ENCODE peak calls at places on chromosomes 12 and 14, in five cellular contexts. One of them, this sample, is unnamed. For H3K9me3 and H3K4me1, the result is how much of the 10 kb centered on the place peaks cover.

GRCh38 chr14:75514673-75515630 is 7.3 kb upstream of the BATF start:
- DNase-seq in left lung: no peak
- DNase-seq in thoracic aorta: no peak
- DNase-seq in GM23248: peak
- DNase-seq in stomach: no peak
- DNase-seq in this sample: no peak

GRCh38 chr14:100081997-100082625 is 16.9 kb downstream of the EVL start:
- DNase-seq in left lung: no peak
- DNase-seq in thoracic aorta: no peak
- DNase-seq in GM23248: no peak
- DNase-seq in stomach: no peak
- DNase-seq in this sample: peak

GRCh38 chr12:120117961-120118709 is 1.6 kb upstream of the RAB35 start:
- DNase-seq in left lung: no peak
- DNase-seq in thoracic aorta: no peak
- DNase-seq in GM23248: peak
- DNase-seq in stomach: no peak
- DNase-seq in this sample: no peak

GRCh38 chr12:113231275-113232231 is 10.3 kb downstream of the TPCN1 start:
- DNase-seq in left lung: peak
- DNase-seq in thoracic aorta: no peak
- DNase-seq in GM23248: peak
- DNase-seq in stomach: peak
- DNase-seq in this sample: no peak

GRCh38 chr14:68471964-68472508 is 320.8 kb downstream of the ZFP36L1 start:
- DNase-seq in left lung: no peak
- DNase-seq in thoracic aorta: no peak
- DNase-seq in GM23248: no peak
- DNase-seq in stomach: no peak
- DNase-seq in this sample: no peak

GRCh38 chr14:81471062-81471461 is 62.6 kb downstream of the SEL1L start:
- DNase-seq in left lung: no peak
- DNase-seq in thoracic aorta: no peak
- DNase-seq in GM23248: no peak
- DNase-seq in stomach: no peak
- DNase-seq in this sample: no peak

GRCh38 chr12:114408415-114408814 is 2.5 kb upstream of the TBX5 start:
- DNase-seq in left lung: no peak
- DNase-seq in thoracic aorta: no peak
- DNase-seq in GM23248: peak
- DNase-seq in stomach: no peak
- DNase-seq in this sample: no peak

GRCh38 chr14:65070710-65071033 is 31.6 kb downstream of the MAX start:
- DNase-seq in left lung: no peak
- DNase-seq in thoracic aorta: no peak
- DNase-seq in GM23248: peak
- DNase-seq in stomach: peak
- DNase-seq in this sample: no peak

GRCh38 chr12:50017047-50017446 is 8.2 kb downstream of the RACGAP1 start:
- DNase-seq in left lung: peak
- DNase-seq in thoracic aorta: peak
- DNase-seq in GM23248: peak
- DNase-seq in stomach: peak
- DNase-seq in this sample: no peak

GRCh38 chr14:77043984-77044485 is 15.5 kb upstream of the IRF2BPL start:
- DNase-seq in left lung: no peak
- DNase-seq in thoracic aorta: no peak
- DNase-seq in GM23248: peak
- DNase-seq in stomach: no peak
- DNase-seq in this sample: no peak

GRCh38 chr12:93853698-93854478 is 176.7 kb downstream of the CRADD start:
- DNase-seq in left lung: no peak
- DNase-seq in thoracic aorta: no peak
- DNase-seq in GM23248: no peak
- DNase-seq in stomach: no peak
- DNase-seq in this sample: no peak

GRCh38 chr12:123150804-123151678 is at the start of gene PITPNM2:
- DNase-seq in left lung: peak
- DNase-seq in thoracic aorta: no peak
- DNase-seq in GM23248: peak
- DNase-seq in stomach: peak
- DNase-seq in this sample: peak

DNA sequence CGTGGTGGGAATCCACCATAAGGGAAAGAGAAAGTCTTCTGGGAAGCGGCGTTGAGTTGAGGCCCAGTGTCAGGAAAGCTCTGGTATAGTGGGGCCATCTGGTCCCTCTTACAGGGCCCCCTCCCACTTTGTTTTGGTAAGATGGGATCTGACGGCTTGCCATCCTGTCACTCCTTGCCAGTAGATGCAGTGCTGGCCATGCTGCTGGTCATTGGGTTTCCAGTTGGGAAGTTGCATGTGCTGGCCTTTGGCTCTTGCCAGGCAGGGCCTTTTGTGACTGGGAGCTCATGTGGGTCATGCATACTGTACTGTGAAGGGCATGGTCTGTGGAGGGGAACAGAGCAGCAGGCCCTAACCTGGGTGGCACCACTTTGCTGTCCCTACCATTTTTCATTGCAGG is 3.8 kb downstream of the TRAF3 start:
- DNase-seq in left lung: no peak
- DNase-seq in thoracic aorta: no peak
- DNase-seq in GM23248: no peak
- DNase-seq in stomach: no peak
- DNase-seq in this sample: no peak
- H3K4me3 ChIP-seq in left lung: no peak
- H3K4me3 ChIP-seq in thoracic aorta: no peak
- H3K4me3 ChIP-seq in GM23248: no peak
- H3K4me3 ChIP-seq in stomach: no peak
- H3K4me3 ChIP-seq in this sample: no peak

GRCh38 chr14:25868521-25869314 is 729.1 kb downstream of the NOVA1 start:
- DNase-seq in left lung: no peak
- DNase-seq in thoracic aorta: no peak
- DNase-seq in GM23248: no peak
- DNase-seq in stomach: no peak
- DNase-seq in this sample: no peak

GRCh38 chr14:25869854-25870253 is 728.0 kb downstream of the NOVA1 start:
- DNase-seq in left lung: no peak
- DNase-seq in thoracic aorta: no peak
- DNase-seq in GM23248: no peak
- DNase-seq in stomach: no peak
- DNase-seq in this sample: no peak
- H3K9me3 ChIP-seq in left lung: under half
- H3K9me3 ChIP-seq in thoracic aorta: under half
- H3K9me3 ChIP-seq in GM23248: under half
- H3K9me3 ChIP-seq in stomach: under half
- H3K9me3 ChIP-seq in this sample: under half

GRCh38 chr12:96235497-96235826 is 41.3 kb downstream of the ELK3 start:
- DNase-seq in left lung: no peak
- DNase-seq in thoracic aorta: no peak
- DNase-seq in GM23248: no peak
- DNase-seq in stomach: no peak
- DNase-seq in this sample: no peak
- H3K4me1 ChIP-seq in left lung: under half
- H3K4me1 ChIP-seq in thoracic aorta: half or more
- H3K4me1 ChIP-seq in GM23248: half or more
- H3K4me1 ChIP-seq in stomach: half or more
- H3K4me1 ChIP-seq in this sample: half or more

GRCh38 chr12:104671407-104672095 is 214.8 kb downstream of the CHST11 start:
- DNase-seq in left lung: peak
- DNase-seq in thoracic aorta: peak
- DNase-seq in GM23248: peak
- DNase-seq in stomach: peak
- DNase-seq in this sample: no peak

GRCh38 chr12:104669851-104670337 is 213.1 kb downstream of the CHST11 start:
- DNase-seq in left lung: peak
- DNase-seq in thoracic aorta: no peak
- DNase-seq in GM23248: no peak
- DNase-seq in stomach: peak
- DNase-seq in this sample: no peak

GRCh38 chr12:104669057-104669770 is 212.5 kb downstream of the CHST11 start:
- DNase-seq in left lung: no peak
- DNase-seq in thoracic aorta: no peak
- DNase-seq in GM23248: no peak
- DNase-seq in stomach: peak
- DNase-seq in this sample: no peak

GRCh38 chr12:104672096-104672445 is 215.3 kb downstream of the CHST11 start:
- DNase-seq in left lung: no peak
- DNase-seq in thoracic aorta: no peak
- DNase-seq in GM23248: no peak
- DNase-seq in stomach: no peak
- DNase-seq in this sample: no peak

DNA sequence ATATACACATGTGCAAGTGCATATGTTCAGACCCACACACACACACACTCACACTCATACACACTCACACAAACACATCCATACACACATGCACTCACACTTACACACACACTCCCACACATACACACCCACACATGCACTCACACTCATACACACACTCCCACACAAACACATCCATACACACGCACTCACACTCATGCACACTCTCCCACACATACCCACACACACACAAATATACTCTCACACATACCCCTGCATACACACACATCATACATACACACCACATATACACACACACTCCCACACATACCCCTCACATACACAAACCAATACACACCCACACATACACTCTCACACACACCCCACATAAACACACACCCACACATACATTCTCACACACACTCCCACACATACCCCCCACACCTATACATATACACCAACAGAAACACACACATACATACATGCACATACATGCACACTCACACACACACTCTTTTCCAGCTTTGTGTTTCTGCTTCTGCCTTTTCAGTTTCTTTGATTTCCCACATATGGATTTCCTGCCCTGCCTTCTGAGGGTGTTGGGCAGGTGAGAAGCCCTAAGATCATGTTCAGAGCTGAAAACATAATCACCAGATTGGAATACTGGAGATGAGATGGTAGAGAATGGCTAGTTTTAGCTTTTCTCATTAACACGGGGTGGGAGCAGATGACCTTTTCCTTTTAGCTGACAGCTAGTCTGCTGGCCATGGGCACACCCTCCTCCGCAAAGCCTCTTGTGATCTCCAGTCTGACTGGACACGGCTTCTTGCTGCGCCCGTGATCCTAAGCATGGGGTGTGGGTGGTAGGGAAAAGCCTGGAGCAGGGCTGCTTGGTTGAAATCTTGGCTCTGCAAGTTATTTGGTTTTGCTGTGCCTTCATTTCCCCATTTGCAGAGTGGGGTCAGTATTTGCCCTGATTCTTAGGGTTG is 214.0 kb downstream of the CHST11 start:
- DNase-seq in left lung: peak
- DNase-seq in thoracic aorta: no peak
- DNase-seq in GM23248: peak
- DNase-seq in stomach: no peak
- DNase-seq in this sample: no peak
- H3K4me3 ChIP-seq in left lung: no peak
- H3K4me3 ChIP-seq in thoracic aorta: no peak
- H3K4me3 ChIP-seq in GM23248: no peak
- H3K4me3 ChIP-seq in stomach: no peak
- H3K4me3 ChIP-seq in this sample: no peak